ENCODE peak calls at places on chromosomes 12 and 14, in eight cellular contexts. M, A, E, Z, Q, F, V and U are unnamed samples.

GRCh38 chr12:25089738-25090137 is 105.2 kb downstream of the DNAI7 start:
- DNase-seq in F (no peak), E (no peak), A (no peak), Q (no peak), Z (no peak), V (peak), M (no peak), U (no peak)

GRCh38 chr12:52566847-52567291 is 6.8 kb downstream of the KRT74 start:
- DNase-seq in A (no peak), E (no peak), M (no peak), Q (peak), V (no peak), Z (no peak), F (no peak), U (no peak)

GRCh38 chr12:40164034-40164433 is 58.2 kb upstream of the SLC2A13 start:
- DNase-seq in Z (no peak), V (no peak), F (no peak), A (no peak), E (no peak), M (no peak), Q (no peak), U (no peak)

GRCh38 chr12:72297666-72298065 is 25.5 kb downstream of the TRHDE start:
- DNase-seq in V (no peak), A (no peak), M (no peak), Q (no peak), F (no peak), Z (no peak), E (no peak), U (no peak)

GRCh38 chr12:22658214-22658613 is 33.2 kb downstream of the ETNK1 start:
- DNase-seq in V (peak), E (no peak), F (no peak), Z (peak), M (no peak), Q (no peak), A (peak), U (no peak)

GRCh38 chr12:68750506-68750905 is 4.5 kb downstream of the SLC35E3 start:
- DNase-seq in Z (no peak), A (no peak), M (no peak), F (no peak), Q (no peak), V (no peak), E (no peak), U (no peak)

GRCh38 chr14:100709252-100709955 is 17.3 kb upstream of the DLK1 start:
- DNase-seq in M (peak), F (no peak), Q (no peak), Z (no peak), A (peak), V (no peak), E (no peak), U (no peak)

GRCh38 chr12:52670961-52671360 is 9.2 kb downstream of the KRT1 start:
- DNase-seq in F (no peak), E (no peak), Q (no peak), Z (no peak), A (no peak), V (peak), M (no peak), U (no peak)

GRCh38 chr12:62248873-62249272 is 11.3 kb upstream of the USP15 start:
- DNase-seq in V (no peak), F (no peak), E (no peak), Z (no peak), Q (no peak), A (no peak), M (no peak), U (no peak)

GRCh38 chr12:96274331-96274730 is 80.2 kb downstream of the ELK3 start:
- DNase-seq in Z (no peak), F (no peak), E (no peak), Q (no peak), V (no peak), M (no peak), A (peak), U (no peak)

GRCh38 chr12:32501835-32502333 is 102.5 kb downstream of the FGD4 start:
- DNase-seq in V (no peak), Z (peak), E (peak), F (peak), M (no peak), A (peak), Q (no peak), U (no peak)

GRCh38 chr12:127822743-127823433 is 444.1 kb upstream of the TMEM132C start:
- DNase-seq in E (no peak), V (no peak), Q (no peak), M (no peak), Z (no peak), A (no peak), F (no peak), U (no peak)

GRCh38 chr12:116916714-116917114 is 6.0 kb downstream of the FBXW8 start:
- DNase-seq in A (peak), V (peak), Z (peak), Q (peak), E (no peak), F (no peak), M (peak), U (no peak)

GRCh38 chr14:41280745-41281144 is 325.9 kb upstream of the LRFN5 start:
- DNase-seq in M (no peak), E (no peak), Q (no peak), Z (no peak), V (no peak), A (peak), F (no peak), U (no peak)

GRCh38 chr12:80967565-80967964 is 29.8 kb upstream of the LIN7A start:
- DNase-seq in A (no peak), F (no peak), E (no peak), Z (no peak), M (no peak), Q (no peak), V (no peak), U (no peak)

GRCh38 chr14:51552275-51552674 is 99.4 kb upstream of the FRMD6 start:
- DNase-seq in F (no peak), A (no peak), Q (no peak), M (no peak), Z (no peak), E (no peak), V (no peak), U (no peak)

GRCh38 chr12:42482086-42482819 is 107.3 kb downstream of the PRICKLE1 start:
- DNase-seq in E (no peak), F (peak), A (peak), Q (no peak), M (no peak), Z (no peak), V (no peak), U (no peak)

GRCh38 chr12:42484996-42485395 is 104.5 kb downstream of the PRICKLE1 start:
- DNase-seq in V (no peak), Z (no peak), E (no peak), A (no peak), Q (no peak), M (no peak), F (no peak), U (no peak)

GRCh38 chr12:42481368-42481767 is 108.2 kb downstream of the PRICKLE1 start:
- DNase-seq in A (no peak), M (no peak), E (no peak), V (no peak), Q (no peak), F (no peak), Z (no peak), U (no peak)

GRCh38 chr12:42483534-42483857 is 106.0 kb downstream of the PRICKLE1 start:
- DNase-seq in V (no peak), A (no peak), M (peak), Z (no peak), E (peak), F (no peak), Q (peak), U (no peak)

DNA sequence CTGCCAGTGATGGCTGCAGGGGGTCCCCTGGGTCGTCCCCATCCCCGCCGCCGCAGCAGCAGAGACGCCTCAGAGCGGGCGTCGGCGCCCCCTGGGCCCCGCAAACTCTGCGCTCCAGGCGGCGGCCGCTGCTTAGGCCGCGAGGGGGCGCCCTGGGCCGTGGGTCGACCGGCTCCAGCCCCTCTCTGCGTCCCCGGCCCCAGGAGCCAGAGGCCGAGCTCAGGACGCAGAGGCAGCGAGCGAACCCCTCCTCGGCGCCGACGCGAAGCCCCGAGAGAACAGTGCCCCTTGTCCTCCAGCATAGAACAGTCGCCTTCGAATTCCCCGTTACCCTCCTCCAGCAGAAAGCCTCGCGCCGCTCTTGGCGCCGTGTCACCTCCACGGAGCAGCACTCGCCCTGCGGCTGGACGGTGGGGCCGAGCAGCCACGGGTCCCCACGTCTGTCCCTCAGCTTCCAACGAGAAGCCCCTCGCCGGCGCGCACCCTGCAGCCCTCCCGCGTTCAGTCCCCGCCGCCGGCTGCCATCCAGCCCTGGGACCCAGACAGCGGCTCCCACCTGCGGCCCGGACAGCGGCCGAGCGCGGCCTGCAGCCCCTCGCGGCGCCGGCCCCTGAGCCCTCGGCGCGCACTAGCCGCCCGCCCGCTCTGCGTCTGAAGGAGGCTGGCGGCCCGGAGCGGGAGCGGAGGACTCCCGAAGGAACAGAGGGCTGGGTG is 106.6 kb downstream of the PRICKLE1 start:
- DNase-seq in Q (peak), F (peak), Z (no peak), A (peak), M (peak), E (peak), V (no peak), U (no peak)
- TF ChIP-seq CTCF in Q (peak), F (no peak), Z (peak), A (peak), M (peak), E (no peak), V (peak), U (peak)

GRCh38 chr14:81931828-81932227 is 398.2 kb upstream of the SEL1L start:
- DNase-seq in M (no peak), A (no peak), V (no peak), Z (no peak), F (no peak), E (no peak), Q (no peak), U (no peak)

GRCh38 chr14:81927069-81927468 is 393.4 kb upstream of the SEL1L start:
- DNase-seq in F (no peak), Z (no peak), A (no peak), V (no peak), Q (no peak), E (no peak), M (no peak), U (no peak)
- TF ChIP-seq CTCF in F (no peak), Z (no peak), A (no peak), V (no peak), Q (no peak), E (peak), M (no peak), U (no peak)

DNA sequence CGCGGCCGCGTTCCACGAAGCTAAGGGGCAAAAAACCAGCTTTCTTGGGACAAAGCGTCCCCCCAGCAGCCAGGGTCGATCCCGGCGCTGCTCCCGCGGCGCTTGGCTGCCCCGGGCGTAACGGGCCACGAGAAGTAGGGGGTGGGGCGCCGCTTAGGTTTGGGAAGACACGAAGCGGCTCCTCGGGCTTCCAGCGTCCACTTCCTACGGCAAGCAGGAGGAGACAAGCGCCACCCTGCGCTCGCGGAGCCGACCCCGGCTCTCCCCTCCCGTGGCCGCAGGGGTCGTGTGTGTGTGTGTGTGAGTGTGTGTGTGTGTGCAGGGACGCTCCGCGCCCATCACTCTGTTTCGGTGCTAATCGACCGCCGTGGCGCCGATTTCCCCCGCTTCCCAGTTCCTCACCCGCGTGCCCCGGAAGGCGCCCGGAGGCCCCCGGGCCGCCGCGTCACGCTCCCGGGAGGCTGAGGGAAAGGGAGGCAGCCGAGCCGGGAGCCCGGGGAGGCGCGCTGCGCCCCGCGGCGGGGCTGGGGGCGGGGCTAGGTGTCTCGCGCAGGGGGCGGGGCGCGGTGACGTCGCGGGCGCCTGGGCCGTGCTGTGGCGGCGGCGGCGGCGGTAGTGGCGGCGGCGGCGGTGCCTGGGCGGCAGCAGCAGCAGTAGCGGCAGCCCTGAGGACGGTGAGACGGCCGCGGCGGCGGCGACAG is at the start of gene ERC1:
- DNase-seq in Q (peak), A (peak), Z (no peak), M (peak), V (no peak), F (peak), E (peak), U (peak)
- TF ChIP-seq CTCF in Q (no peak), A (no peak), Z (no peak), M (no peak), V (no peak), F (no peak), E (peak), U (no peak)

DNA sequence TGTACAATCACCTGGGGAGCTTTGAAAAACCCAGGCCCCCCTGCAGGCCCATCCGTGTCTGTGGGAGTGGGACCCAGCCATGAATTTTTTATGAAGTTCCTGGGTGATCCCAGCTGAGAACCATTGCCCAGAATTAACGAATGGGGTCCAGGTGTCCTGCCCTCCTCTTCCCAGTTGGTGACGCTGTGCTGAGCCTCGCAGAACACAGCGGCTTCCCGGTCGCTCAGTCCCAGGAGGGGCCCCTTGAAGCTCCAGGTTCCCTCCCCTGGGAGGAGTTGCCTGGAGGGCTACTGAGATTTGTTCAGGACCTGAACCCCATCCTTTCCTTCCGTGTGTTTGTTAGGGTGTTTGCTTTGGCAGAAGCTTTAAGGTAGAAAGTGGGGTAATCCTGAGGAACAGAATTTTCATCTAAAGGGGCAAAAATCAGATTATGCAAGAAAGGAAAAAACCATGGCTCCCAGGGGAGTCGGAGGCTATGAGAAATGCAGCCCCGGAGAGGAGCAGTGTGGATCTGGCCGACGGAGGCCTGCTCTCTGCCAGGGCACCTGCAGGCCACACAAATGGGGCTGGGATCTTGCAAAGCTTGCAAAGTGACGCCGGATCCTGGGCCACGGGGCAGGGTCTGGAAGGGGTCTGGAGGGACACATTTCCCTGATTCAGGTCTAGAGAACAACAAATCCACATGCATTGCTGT is 164.7 kb upstream of the PRMT8 start:
- DNase-seq in E (no peak), F (no peak), M (no peak), Z (no peak), A (no peak), V (no peak), Q (no peak), U (no peak)
- TF ChIP-seq CTCF in E (peak), F (no peak), M (no peak), Z (no peak), A (no peak), V (no peak), Q (no peak), U (no peak)

GRCh38 chr12:83821967-83822366 is 1090.6 kb downstream of the SLC6A15 start:
- DNase-seq in E (no peak), V (no peak), A (no peak), Q (no peak), F (no peak), Z (no peak), M (no peak), U (no peak)

GRCh38 chr12:83823386-83824045 is 1089.1 kb downstream of the SLC6A15 start:
- DNase-seq in Q (no peak), A (peak), E (peak), Z (no peak), V (no peak), F (no peak), M (peak), U (peak)

GRCh38 chr12:83826112-83826511 is 1086.5 kb downstream of the SLC6A15 start:
- DNase-seq in M (peak), E (no peak), V (no peak), Q (no peak), F (no peak), A (peak), Z (no peak), U (no peak)

GRCh38 chr12:83827193-83827592 is 1085.4 kb downstream of the SLC6A15 start:
- DNase-seq in F (no peak), V (no peak), Q (no peak), A (no peak), Z (no peak), E (no peak), M (no peak), U (no peak)

DNA sequence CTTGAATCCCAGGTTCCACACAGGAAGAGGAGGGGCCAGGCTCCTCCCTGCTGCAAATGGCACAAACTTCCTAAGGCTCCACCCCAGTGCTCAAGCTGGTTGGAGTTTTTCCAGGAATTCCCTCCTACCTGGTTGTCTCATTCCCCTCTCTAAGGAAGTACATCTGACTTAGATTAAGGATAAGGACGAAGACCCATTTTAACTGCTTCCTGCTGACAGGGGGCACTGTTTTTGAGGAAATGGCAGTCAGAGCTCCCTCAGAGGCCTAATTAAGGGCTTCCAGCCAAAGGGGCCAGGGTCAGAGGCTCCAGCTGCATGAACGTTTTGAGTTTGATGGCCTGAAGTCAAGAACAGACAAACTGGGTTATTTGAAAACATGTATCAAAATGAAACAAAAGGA is 1084.7 kb downstream of the SLC6A15 start:
- DNase-seq in Q (no peak), Z (no peak), A (peak), M (no peak), E (no peak), V (no peak), F (no peak), U (no peak)
- TF ChIP-seq CTCF in Q (no peak), Z (no peak), A (peak), M (no peak), E (no peak), V (no peak), F (no peak), U (no peak)